ENCODE peak calls at places on chromosome 14, in nine cellular contexts. Z, O, C, J, Q, S, N, P and I are unnamed samples.

GRCh38 chr14:77158175-77158908 is 16.8 kb upstream of the ZDHHC22 start:
- ATAC-seq in Z (peak; percentile 89), O (peak; percentile 82), N (peak; percentile 93), S (no peak), Q (peak; percentile 14), J (peak; percentile 87), P (peak; percentile 63), C (no peak), I (peak; percentile 98)

GRCh38 chr14:91060472-91061308 is at the start of gene RPS6KA5:
- ATAC-seq in P (peak; percentile 91), Z (peak; percentile 93), C (peak; percentile 84), S (peak; percentile 83), Q (peak; percentile 90), N (peak; percentile 96), J (peak; percentile 98), O (peak; percentile 91), I (peak; percentile 95)

GRCh38 chr14:59254146-59254910 is 65.9 kb downstream of the DAAM1 start:
- ATAC-seq in O (peak; percentile 50), N (peak; percentile 65), Q (no peak), J (peak; percentile 85), Z (peak; percentile 72), P (peak; percentile 92), C (no peak), S (no peak), I (peak; percentile 84)

GRCh38 chr14:34020014-34020413 is 69.1 kb upstream of the EGLN3 start:
- ATAC-seq in O (no peak), Q (no peak), C (no peak), Z (no peak), P (no peak), N (peak; percentile 46), S (no peak), J (peak; percentile 55), I (no peak)

GRCh38 chr14:65239143-65239672 is 136.9 kb upstream of the MAX start:
- ATAC-seq in Z (no peak), C (no peak), S (no peak), O (no peak), P (peak; percentile 48), N (no peak), J (peak; percentile 44), Q (no peak), I (peak; percentile 80)

GRCh38 chr14:81371802-81372201 is 28.3 kb downstream of the STON2 start:
- ATAC-seq in S (no peak), O (no peak), N (no peak), J (no peak), Z (no peak), Q (no peak), P (no peak), C (no peak), I (no peak)

GRCh38 chr14:23101986-23102625 is 2.7 kb downstream of the CIROP start:
- ATAC-seq in Q (no peak), S (no peak), Z (no peak), N (no peak), J (no peak), C (no peak), O (no peak), P (no peak), I (no peak)

GRCh38 chr14:105022276-105022670 is 1.4 kb upstream of the CDCA4 start:
- ATAC-seq in N (no peak), Z (no peak), S (no peak), C (no peak), P (no peak), Q (no peak), J (no peak), O (no peak), I (no peak)

GRCh38 chr14:89012272-89013097 is 188.0 kb downstream of the TTC8 start:
- ATAC-seq in S (no peak), Z (peak; percentile 57), P (peak; percentile 70), C (no peak), O (no peak), J (no peak), Q (no peak), N (no peak), I (no peak)

GRCh38 chr14:94460631-94461416 is 8.2 kb upstream of the SERPINA11 start:
- ATAC-seq in P (no peak), C (no peak), O (peak; percentile 50), N (no peak), Q (no peak), S (no peak), J (no peak), Z (no peak), I (no peak)

GRCh38 chr14:71116206-71117122 is 209.2 kb downstream of the PCNX1 start:
- ATAC-seq in P (no peak), Q (no peak), C (peak; percentile 30), J (no peak), Z (no peak), S (no peak), N (no peak), O (no peak), I (no peak)